ENCODE peak calls at places on chromosomes 12 and 14, in nine cellular contexts. J is lung microvascular endothelial cell; S is HEK293T; H is NCI-H1092; C is B cell; E is nephron progenitor cell; U is CD4-positive, CD25-positive, alpha-beta regulatory T cell; L is CD14-positive monocyte; X is activated naive CD8-positive, alpha-beta T cell treated with anti-CD3 and anti-CD28 coated beads for 36 hours. W is an unnamed sample.

GRCh38 chr14:53924754-53925153 is 31.9 kb downstream of the BMP4 start:
- DNase-seq in J (peak), S (no peak), H (no peak), C (no peak), E (no peak), U (no peak), L (no peak), X (no peak), W (no peak)

GRCh38 chr12:124506145-124506831 is 61.1 kb downstream of the NCOR2 start:
- DNase-seq in J (peak), S (no peak), H (peak), C (no peak), E (no peak), U (no peak), L (peak), X (no peak), W (peak)

GRCh38 chr12:52947738-52948423 is 1.0 kb upstream of the KRT18 start:
- DNase-seq in J (no peak), S (no peak), H (no peak), C (no peak), E (no peak), U (no peak), L (no peak), X (no peak), W (no peak)

GRCh38 chr12:128259556-128260070 is 7.4 kb upstream of the TMEM132C start:
- DNase-seq in J (peak), S (peak), H (peak), C (no peak), E (peak), U (no peak), L (no peak), X (no peak), W (peak)

GRCh38 chr12:43271659-43272058 is 280.3 kb downstream of the ADAMTS20 start:
- DNase-seq in J (no peak), S (no peak), H (no peak), C (no peak), E (no peak), U (no peak), L (no peak), X (no peak), W (no peak)

GRCh38 chr12:32558941-32559340 is 120.2 kb upstream of the DNM1L start:
- DNase-seq in J (no peak), S (no peak), H (no peak), C (peak), E (no peak), U (no peak), L (no peak), X (no peak), W (no peak)

GRCh38 chr12:127773520-127773919 is 493.4 kb upstream of the TMEM132C start:
- DNase-seq in J (no peak), S (peak), H (peak), C (no peak), E (no peak), U (no peak), L (no peak), X (no peak), W (no peak)

GRCh38 chr12:48615681-48616080 is 45.8 kb upstream of the LALBA start:
- DNase-seq in J (no peak), S (no peak), H (no peak), C (no peak), E (no peak), U (no peak), L (no peak), X (no peak), W (peak)

GRCh38 chr12:12777056-12777455 is 8.4 kb upstream of the APOLD1 start:
- DNase-seq in J (no peak), S (no peak), H (no peak), C (no peak), E (no peak), U (no peak), L (no peak), X (no peak), W (no peak)

GRCh38 chr12:72499244-72499643 is 227.1 kb downstream of the TRHDE start:
- DNase-seq in J (no peak), S (no peak), H (no peak), C (no peak), E (no peak), U (no peak), L (no peak), X (no peak), W (no peak)

GRCh38 chr12:109873653-109874052 is 6.7 kb downstream of the GLTP start:
- DNase-seq in J (no peak), S (no peak), H (no peak), C (no peak), E (no peak), U (no peak), L (no peak), X (no peak), W (no peak)

GRCh38 chr12:45644521-45644920 is 85.0 kb upstream of the ARID2 start:
- DNase-seq in J (no peak), S (no peak), H (no peak), C (no peak), E (no peak), U (no peak), L (no peak), X (no peak), W (no peak)

GRCh38 chr14:102544745-102545460 is 35.3 kb upstream of the ANKRD9 start:
- DNase-seq in J (no peak), S (no peak), H (no peak), C (peak), E (no peak), U (no peak), L (no peak), X (peak), W (no peak)

GRCh38 chr12:116455540-116456306 is 103.5 kb upstream of the MAP1LC3B2 start:
- DNase-seq in J (peak), S (peak), H (no peak), C (no peak), E (peak), U (no peak), L (peak), X (no peak), W (peak)